ENCODE peak calls at places on chromosome 19, in ten cellular contexts. U is hypothalamus; W is stimulated activated CD4-positive, alpha-beta T cell treated with anti-CD3 and anti-CD28 coated beads, Interleukin-1b, Interleukin-23, amount 100 ng/mL, for 24 hours; I is mesendoderm; E is EL; P is upper lobe of right lung; V is epithelial cell of prostate; L is fibroblast of mammary gland; H is AG08395; C is AG04449. G is an unnamed sample.

GRCh38 chr19:1481224-1481892 is 2.3 kb upstream of the C19orf25 start:
- DNase-seq in P (no peak), C (no peak), I (no peak), V (no peak), E (no peak), H (no peak), L (no peak), W (no peak), U (no peak), G (no peak)

GRCh38 chr19:6018786-6019185 is 40.8 kb upstream of the RANBP3 start:
- DNase-seq in L (no peak), U (no peak), C (no peak), V (no peak), W (no peak), P (peak), H (no peak), E (no peak), I (peak), G (no peak)

GRCh38 chr19:7550169-7550770 is 14.8 kb downstream of the PNPLA6 start:
- DNase-seq in U (no peak), V (no peak), W (no peak), H (no peak), I (no peak), L (no peak), P (peak), E (no peak), C (no peak), G (no peak)

GRCh38 chr19:7489609-7490044 is 792 bp upstream of the PEX11G start:
- DNase-seq in V (no peak), U (no peak), E (no peak), L (no peak), I (peak), C (no peak), W (no peak), H (no peak), P (no peak), G (no peak)

GRCh38 chr19:2731181-2732117 is 8.4 kb downstream of the SLC39A3 start:
- DNase-seq in H (no peak), U (no peak), I (no peak), P (no peak), W (no peak), V (no peak), E (no peak), L (no peak), C (no peak), G (no peak)

GRCh38 chr19:1826557-1827521 is 14.8 kb upstream of the ATP8B3 start:
- DNase-seq in H (no peak), E (no peak), U (no peak), L (no peak), P (no peak), W (no peak), C (no peak), V (no peak), I (peak), G (no peak)

GRCh38 chr19:16525751-16526481 is 16.3 kb downstream of the CHERP start:
- DNase-seq in V (no peak), U (no peak), C (no peak), W (no peak), H (no peak), I (no peak), L (no peak), P (no peak), E (no peak), G (no peak)

GRCh38 chr19:3983936-3984583 is 1.2 kb downstream of the EEF2 start:
- DNase-seq in I (no peak), H (peak), U (no peak), W (no peak), P (peak), C (no peak), E (no peak), L (peak), V (no peak), G (no peak)

GRCh38 chr19:3387645-3388589 is 21.5 kb downstream of the NFIC start:
- DNase-seq in L (peak), C (no peak), W (no peak), H (peak), I (no peak), P (peak), U (peak), V (no peak), E (peak), G (no peak)